ENCODE peak calls at places on chromosomes 3 and 15, in seven cellular contexts. One of them, this sample, is unnamed.

GRCh38 chr3:180913582-180914404 is 1.3 kb downstream of the FXR1 start:
- DNase-seq in WERI-Rb-1: no peak
- DNase-seq in epithelial cell of proximal tubule: no peak
- DNase-seq in choroid plexus epithelial cell: peak; percentile 31
- DNase-seq in GM12865: no peak
- DNase-seq in HCT116: no peak
- DNase-seq in fibroblast of mammary gland: peak; percentile 67
- DNase-seq in this sample: peak; percentile 63

GRCh38 chr3:161175506-161175905 is 45.6 kb upstream of the NMD3 start:
- DNase-seq in WERI-Rb-1: no peak
- DNase-seq in fibroblast of mammary gland: no peak
- DNase-seq in HCT116: no peak
- DNase-seq in GM12865: no peak
- DNase-seq in epithelial cell of proximal tubule: no peak
- DNase-seq in choroid plexus epithelial cell: no peak
- DNase-seq in this sample: no peak

GRCh38 chr15:78105541-78106241 is 13.3 kb downstream of the SH2D7 start:
- DNase-seq in choroid plexus epithelial cell: peak; percentile 27
- DNase-seq in epithelial cell of proximal tubule: no peak
- DNase-seq in HCT116: no peak
- DNase-seq in WERI-Rb-1: no peak
- DNase-seq in fibroblast of mammary gland: peak; percentile 24
- DNase-seq in GM12865: peak; percentile 48
- DNase-seq in this sample: peak; percentile 39

GRCh38 chr3:139312959-139313358 is 30.9 kb upstream of the MRPS22 start:
- DNase-seq in GM12865: no peak
- DNase-seq in HCT116: no peak
- DNase-seq in epithelial cell of proximal tubule: no peak
- DNase-seq in fibroblast of mammary gland: peak; percentile 21
- DNase-seq in WERI-Rb-1: no peak
- DNase-seq in choroid plexus epithelial cell: peak; percentile 41
- DNase-seq in this sample: peak; percentile 76

GRCh38 chr3:158864492-158864891 is 62.6 kb downstream of the MFSD1 start:
- DNase-seq in WERI-Rb-1: no peak
- DNase-seq in HCT116: no peak
- DNase-seq in choroid plexus epithelial cell: no peak
- DNase-seq in epithelial cell of proximal tubule: no peak
- DNase-seq in GM12865: no peak
- DNase-seq in fibroblast of mammary gland: no peak
- DNase-seq in this sample: no peak

GRCh38 chr3:106268696-106269095 is 399.9 kb upstream of the CBLB start:
- DNase-seq in choroid plexus epithelial cell: no peak
- DNase-seq in fibroblast of mammary gland: no peak
- DNase-seq in HCT116: no peak
- DNase-seq in WERI-Rb-1: no peak
- DNase-seq in epithelial cell of proximal tubule: no peak
- DNase-seq in GM12865: no peak
- DNase-seq in this sample: no peak

GRCh38 chr15:60673156-60673555 is 194.2 kb upstream of the ICE2 start:
- DNase-seq in fibroblast of mammary gland: no peak
- DNase-seq in GM12865: no peak
- DNase-seq in WERI-Rb-1: peak; percentile 19
- DNase-seq in HCT116: no peak
- DNase-seq in epithelial cell of proximal tubule: no peak
- DNase-seq in choroid plexus epithelial cell: no peak
- DNase-seq in this sample: no peak

GRCh38 chr3:13718000-13718399 is 161.9 kb downstream of the WNT7A start:
- DNase-seq in WERI-Rb-1: no peak
- DNase-seq in epithelial cell of proximal tubule: no peak
- DNase-seq in HCT116: no peak
- DNase-seq in fibroblast of mammary gland: no peak
- DNase-seq in GM12865: no peak
- DNase-seq in choroid plexus epithelial cell: no peak
- DNase-seq in this sample: no peak

GRCh38 chr3:139095803-139096466 is 51.2 kb upstream of the PRR23C start:
- DNase-seq in fibroblast of mammary gland: no peak
- DNase-seq in choroid plexus epithelial cell: no peak
- DNase-seq in WERI-Rb-1: no peak
- DNase-seq in HCT116: no peak
- DNase-seq in GM12865: no peak
- DNase-seq in epithelial cell of proximal tubule: no peak
- DNase-seq in this sample: no peak

GRCh38 chr3:9211155-9211950 is 38.1 kb downstream of the SRGAP3 start:
- DNase-seq in fibroblast of mammary gland: peak; percentile 90
- DNase-seq in choroid plexus epithelial cell: peak; percentile 51
- DNase-seq in epithelial cell of proximal tubule: no peak
- DNase-seq in GM12865: no peak
- DNase-seq in HCT116: no peak
- DNase-seq in WERI-Rb-1: no peak
- DNase-seq in this sample: peak; percentile 71

GRCh38 chr3:46981932-46982471 is 2.5 kb downstream of the NBEAL2 start:
- DNase-seq in choroid plexus epithelial cell: no peak
- DNase-seq in WERI-Rb-1: no peak
- DNase-seq in GM12865: no peak
- DNase-seq in fibroblast of mammary gland: no peak
- DNase-seq in epithelial cell of proximal tubule: no peak
- DNase-seq in HCT116: no peak
- DNase-seq in this sample: no peak

GRCh38 chr3:108342829-108343478 is 46.6 kb downstream of the HHLA2 start:
- DNase-seq in epithelial cell of proximal tubule: no peak
- DNase-seq in HCT116: no peak
- DNase-seq in choroid plexus epithelial cell: peak; percentile 45
- DNase-seq in GM12865: peak; percentile 56
- DNase-seq in WERI-Rb-1: no peak
- DNase-seq in fibroblast of mammary gland: peak; percentile 40
- DNase-seq in this sample: no peak

GRCh38 chr3:56796996-56797395 is 4.8 kb downstream of the ARHGEF3 start:
- DNase-seq in WERI-Rb-1: no peak
- DNase-seq in choroid plexus epithelial cell: no peak
- DNase-seq in fibroblast of mammary gland: no peak
- DNase-seq in GM12865: no peak
- DNase-seq in epithelial cell of proximal tubule: no peak
- DNase-seq in HCT116: no peak
- DNase-seq in this sample: no peak

GRCh38 chr3:17846466-17846865 is 104.0 kb upstream of the TBC1D5 start:
- DNase-seq in GM12865: no peak
- DNase-seq in HCT116: no peak
- DNase-seq in choroid plexus epithelial cell: no peak
- DNase-seq in epithelial cell of proximal tubule: no peak
- DNase-seq in fibroblast of mammary gland: no peak
- DNase-seq in WERI-Rb-1: no peak
- DNase-seq in this sample: peak; percentile 19

GRCh38 chr3:184284696-184285095 is 8.9 kb downstream of the ECE2 start:
- DNase-seq in HCT116: peak; percentile 70
- DNase-seq in choroid plexus epithelial cell: peak; percentile 88
- DNase-seq in fibroblast of mammary gland: peak; percentile 74
- DNase-seq in GM12865: peak; percentile 22
- DNase-seq in epithelial cell of proximal tubule: peak; percentile 6
- DNase-seq in WERI-Rb-1: peak; percentile 89
- DNase-seq in this sample: peak; percentile 67

GRCh38 chr15:64344651-64345262 is 11.2 kb downstream of the CSNK1G1 start:
- DNase-seq in fibroblast of mammary gland: peak; percentile 56
- DNase-seq in choroid plexus epithelial cell: peak; percentile 28
- DNase-seq in GM12865: no peak
- DNase-seq in WERI-Rb-1: no peak
- DNase-seq in epithelial cell of proximal tubule: no peak
- DNase-seq in HCT116: no peak
- DNase-seq in this sample: peak; percentile 72

GRCh38 chr15:62841269-62841628 is 201.3 kb upstream of the TPM1 start:
- DNase-seq in WERI-Rb-1: no peak
- DNase-seq in choroid plexus epithelial cell: no peak
- DNase-seq in fibroblast of mammary gland: no peak
- DNase-seq in epithelial cell of proximal tubule: no peak
- DNase-seq in HCT116: no peak
- DNase-seq in GM12865: no peak
- DNase-seq in this sample: peak; percentile 18

GRCh38 chr3:5198986-5199731 is 11.7 kb downstream of the EDEM1 start:
- DNase-seq in choroid plexus epithelial cell: no peak
- DNase-seq in fibroblast of mammary gland: no peak
- DNase-seq in HCT116: no peak
- DNase-seq in epithelial cell of proximal tubule: no peak
- DNase-seq in WERI-Rb-1: no peak
- DNase-seq in GM12865: peak; percentile 74
- DNase-seq in this sample: peak; percentile 19

GRCh38 chr15:70535071-70535954 is 228.0 kb downstream of the UACA start:
- DNase-seq in fibroblast of mammary gland: no peak
- DNase-seq in HCT116: no peak
- DNase-seq in epithelial cell of proximal tubule: no peak
- DNase-seq in GM12865: peak; percentile 48
- DNase-seq in choroid plexus epithelial cell: no peak
- DNase-seq in WERI-Rb-1: no peak
- DNase-seq in this sample: no peak

GRCh38 chr3:58824285-58824684 is 157.7 kb upstream of the FAM3D start:
- DNase-seq in HCT116: peak; percentile 42
- DNase-seq in GM12865: peak; percentile 52
- DNase-seq in choroid plexus epithelial cell: peak; percentile 81
- DNase-seq in WERI-Rb-1: peak; percentile 77
- DNase-seq in fibroblast of mammary gland: peak; percentile 71
- DNase-seq in epithelial cell of proximal tubule: peak; percentile 39
- DNase-seq in this sample: peak; percentile 62

GRCh38 chr3:27354588-27355203 is 14.5 kb downstream of the NEK10 start:
- DNase-seq in epithelial cell of proximal tubule: no peak
- DNase-seq in fibroblast of mammary gland: peak; percentile 11
- DNase-seq in WERI-Rb-1: no peak
- DNase-seq in GM12865: no peak
- DNase-seq in HCT116: no peak
- DNase-seq in choroid plexus epithelial cell: no peak
- DNase-seq in this sample: no peak

GRCh38 chr3:143975549-143976152 is 4.0 kb downstream of the DIPK2A start:
- DNase-seq in HCT116: no peak
- DNase-seq in choroid plexus epithelial cell: peak; percentile 91
- DNase-seq in GM12865: peak; percentile 72
- DNase-seq in WERI-Rb-1: no peak
- DNase-seq in fibroblast of mammary gland: peak; percentile 76
- DNase-seq in epithelial cell of proximal tubule: no peak
- DNase-seq in this sample: peak; percentile 75

GRCh38 chr3:143977326-143978262 is 6.0 kb downstream of the DIPK2A start:
- DNase-seq in epithelial cell of proximal tubule: no peak
- DNase-seq in GM12865: peak; percentile 56
- DNase-seq in WERI-Rb-1: no peak
- DNase-seq in fibroblast of mammary gland: peak; percentile 63
- DNase-seq in HCT116: no peak
- DNase-seq in choroid plexus epithelial cell: peak; percentile 62
- DNase-seq in this sample: peak; percentile 55

GRCh38 chr3:143979041-143979440 is 7.4 kb downstream of the DIPK2A start:
- DNase-seq in choroid plexus epithelial cell: no peak
- DNase-seq in WERI-Rb-1: no peak
- DNase-seq in fibroblast of mammary gland: no peak
- DNase-seq in HCT116: no peak
- DNase-seq in GM12865: no peak
- DNase-seq in epithelial cell of proximal tubule: no peak
- DNase-seq in this sample: no peak

GRCh38 chr3:143978263-143978631 is 6.6 kb downstream of the DIPK2A start:
- DNase-seq in fibroblast of mammary gland: no peak
- DNase-seq in HCT116: no peak
- DNase-seq in GM12865: no peak
- DNase-seq in WERI-Rb-1: no peak
- DNase-seq in choroid plexus epithelial cell: no peak
- DNase-seq in epithelial cell of proximal tubule: no peak
- DNase-seq in this sample: no peak

DNA sequence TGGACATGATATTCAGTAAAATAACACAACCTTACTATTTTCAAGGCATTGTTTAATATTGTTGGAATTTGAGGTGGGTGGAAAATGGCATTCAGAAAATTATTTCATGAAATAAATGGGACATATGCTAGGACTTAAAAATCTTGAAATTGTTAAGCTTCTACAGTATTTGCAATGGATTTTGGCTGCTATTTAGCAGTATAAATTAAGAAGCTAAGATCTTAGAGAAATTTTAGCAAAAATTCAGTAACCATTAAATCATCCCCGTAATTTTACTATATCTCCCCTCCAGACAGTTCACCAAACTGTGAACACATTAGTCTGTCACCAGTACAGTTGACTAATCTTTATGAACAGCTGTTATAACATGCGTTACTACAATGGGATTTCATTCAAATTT is 8.2 kb downstream of the DIPK2A start:
- DNase-seq in choroid plexus epithelial cell: no peak
- DNase-seq in fibroblast of mammary gland: peak; percentile 26
- DNase-seq in HCT116: no peak
- DNase-seq in GM12865: no peak
- DNase-seq in epithelial cell of proximal tubule: no peak
- DNase-seq in WERI-Rb-1: no peak
- DNase-seq in this sample: no peak
- H3K4me3 ChIP-seq in choroid plexus epithelial cell: no peak overlapping the region
- H3K4me3 ChIP-seq in fibroblast of mammary gland: no peak overlapping the region
- H3K4me3 ChIP-seq in HCT116: no peak overlapping the region
- H3K4me3 ChIP-seq in GM12865: no peak overlapping the region
- H3K4me3 ChIP-seq in epithelial cell of proximal tubule: no peak overlapping the region
- H3K4me3 ChIP-seq in WERI-Rb-1: no peak overlapping the region
- H3K4me3 ChIP-seq in this sample: no peak overlapping the region

GRCh38 chr3:141383555-141384129 is 15.3 kb downstream of the ZBTB38 start:
- DNase-seq in HCT116: no peak
- DNase-seq in fibroblast of mammary gland: peak; percentile 66
- DNase-seq in GM12865: peak; percentile 61
- DNase-seq in choroid plexus epithelial cell: no peak
- DNase-seq in epithelial cell of proximal tubule: no peak
- DNase-seq in WERI-Rb-1: peak; percentile 55
- DNase-seq in this sample: peak; percentile 57
- H3K4me3 ChIP-seq in HCT116: no peak overlapping the region
- H3K4me3 ChIP-seq in fibroblast of mammary gland: no peak overlapping the region
- H3K4me3 ChIP-seq in GM12865: peak overlapping the region; percentile 81
- H3K4me3 ChIP-seq in choroid plexus epithelial cell: no peak overlapping the region
- H3K4me3 ChIP-seq in epithelial cell of proximal tubule: no peak overlapping the region
- H3K4me3 ChIP-seq in WERI-Rb-1: peak overlapping the region; percentile 0
- H3K4me3 ChIP-seq in this sample: peak overlapping the region; percentile 32

GRCh38 chr15:89814112-89814742 is 425 bp downstream of the ANPEP start:
- DNase-seq in choroid plexus epithelial cell: no peak
- DNase-seq in GM12865: no peak
- DNase-seq in epithelial cell of proximal tubule: no peak
- DNase-seq in fibroblast of mammary gland: no peak
- DNase-seq in WERI-Rb-1: no peak
- DNase-seq in HCT116: no peak
- DNase-seq in this sample: no peak
- H3K4me3 ChIP-seq in choroid plexus epithelial cell: peak overlapping the region; percentile 84
- H3K4me3 ChIP-seq in GM12865: no peak overlapping the region
- H3K4me3 ChIP-seq in epithelial cell of proximal tubule: peak overlapping the region; percentile 94
- H3K4me3 ChIP-seq in fibroblast of mammary gland: peak overlapping the region; percentile 89
- H3K4me3 ChIP-seq in WERI-Rb-1: no peak overlapping the region
- H3K4me3 ChIP-seq in HCT116: no peak overlapping the region
- H3K4me3 ChIP-seq in this sample: peak overlapping the region; percentile 86

GRCh38 chr3:189171707-189172106 is at the start of gene TPRG1:
- DNase-seq in epithelial cell of proximal tubule: no peak
- DNase-seq in HCT116: no peak
- DNase-seq in fibroblast of mammary gland: no peak
- DNase-seq in WERI-Rb-1: no peak
- DNase-seq in GM12865: no peak
- DNase-seq in choroid plexus epithelial cell: no peak
- DNase-seq in this sample: no peak

GRCh38 chr3:189170559-189170958 is 1.2 kb upstream of the TPRG1 start:
- DNase-seq in GM12865: no peak
- DNase-seq in fibroblast of mammary gland: no peak
- DNase-seq in epithelial cell of proximal tubule: no peak
- DNase-seq in HCT116: no peak
- DNase-seq in choroid plexus epithelial cell: peak; percentile 38
- DNase-seq in WERI-Rb-1: no peak
- DNase-seq in this sample: no peak

GRCh38 chr3:189167027-189167766 is 4.6 kb upstream of the TPRG1 start:
- DNase-seq in fibroblast of mammary gland: no peak
- DNase-seq in epithelial cell of proximal tubule: no peak
- DNase-seq in WERI-Rb-1: no peak
- DNase-seq in HCT116: peak; percentile 70
- DNase-seq in choroid plexus epithelial cell: no peak
- DNase-seq in GM12865: no peak
- DNase-seq in this sample: no peak

GRCh38 chr3:189168711-189169110 is 3.1 kb upstream of the TPRG1 start:
- DNase-seq in GM12865: no peak
- DNase-seq in choroid plexus epithelial cell: no peak
- DNase-seq in WERI-Rb-1: no peak
- DNase-seq in fibroblast of mammary gland: no peak
- DNase-seq in epithelial cell of proximal tubule: no peak
- DNase-seq in HCT116: no peak
- DNase-seq in this sample: no peak

GRCh38 chr3:189169728-189170127 is 2.0 kb upstream of the TPRG1 start:
- DNase-seq in WERI-Rb-1: no peak
- DNase-seq in fibroblast of mammary gland: no peak
- DNase-seq in epithelial cell of proximal tubule: no peak
- DNase-seq in GM12865: no peak
- DNase-seq in HCT116: no peak
- DNase-seq in choroid plexus epithelial cell: no peak
- DNase-seq in this sample: no peak
- H3K4me3 ChIP-seq in WERI-Rb-1: no peak overlapping the region
- H3K4me3 ChIP-seq in fibroblast of mammary gland: no peak overlapping the region
- H3K4me3 ChIP-seq in epithelial cell of proximal tubule: no peak overlapping the region
- H3K4me3 ChIP-seq in GM12865: no peak overlapping the region
- H3K4me3 ChIP-seq in HCT116: no peak overlapping the region
- H3K4me3 ChIP-seq in choroid plexus epithelial cell: no peak overlapping the region
- H3K4me3 ChIP-seq in this sample: no peak overlapping the region

This sample was measured in fibroblast of villous mesenchyme.